ENCODE peak calls at places on chromosomes 2 and 18, in four cellular contexts. I, W, G and M are unnamed samples.

GRCh38 chr2:37617119-37617892 is 54.1 kb downstream of the CDC42EP3 start:
- DNase-seq in G (no peak), W (no peak), I (no peak), M (no peak)

GRCh38 chr2:54550523-54550922 is 94.4 kb downstream of the SPTBN1 start:
- DNase-seq in W (no peak), I (no peak), G (no peak), M (no peak)

GRCh38 chr2:205757271-205757670 is 75.0 kb downstream of the NRP2 start:
- DNase-seq in G (no peak), W (no peak), I (no peak), M (no peak)

GRCh38 chr2:168851674-168852320 is 38.4 kb downstream of the SPC25 start:
- DNase-seq in I (peak), G (peak), W (peak), M (peak)

GRCh38 chr2:218860950-218861381 is 1.4 kb downstream of the WNT6 start:
- DNase-seq in G (peak), W (peak), I (peak), M (no peak)

GRCh38 chr2:181627545-181627944 is 29.4 kb downstream of the CERKL start:
- DNase-seq in G (no peak), I (no peak), W (peak), M (no peak)

GRCh38 chr2:88307817-88308216 is 137.7 kb downstream of the THNSL2 start:
- DNase-seq in I (no peak), W (no peak), G (peak), M (peak)

GRCh38 chr2:26623541-26624497 is 17.3 kb downstream of the CIB4 start:
- DNase-seq in I (peak), G (no peak), W (peak), M (no peak)

GRCh38 chr2:27442282-27442980 is at the start of gene KRTCAP3:
- DNase-seq in W (no peak), G (no peak), I (no peak), M (no peak)

GRCh38 chr2:142974288-142975024 is 97.0 kb downstream of the KYNU start:
- DNase-seq in I (no peak), W (peak), G (no peak), M (no peak)

GRCh38 chr2:30374380-30374779 is 72.7 kb upstream of the LCLAT1 start:
- DNase-seq in I (no peak), G (no peak), W (no peak), M (no peak)

GRCh38 chr2:224968051-224968450 is 74.2 kb downstream of the DOCK10 start:
- DNase-seq in I (no peak), G (no peak), W (no peak), M (no peak)

GRCh38 chr18:28127763-28128737 is 48.9 kb downstream of the CDH2 start:
- DNase-seq in G (peak), I (no peak), W (no peak), M (no peak)

GRCh38 chr2:27806311-27807059 is 35.0 kb downstream of the MRPL33 start:
- DNase-seq in W (no peak), G (no peak), I (no peak), M (no peak)

GRCh38 chr2:233676046-233676445 is 4.3 kb downstream of the UGT1A9 start:
- DNase-seq in G (no peak), W (no peak), I (no peak), M (no peak)

GRCh38 chr2:74760875-74761630 is 72.9 kb upstream of the HK2 start:
- DNase-seq in W (no peak), G (no peak), I (no peak), M (no peak)

GRCh38 chr18:22551536-22552151 is 133.9 kb upstream of the CTAGE1 start:
- DNase-seq in W (peak), G (peak), I (no peak), M (peak)

GRCh38 chr2:64950226-64951160 is 38.7 kb upstream of the SLC1A4 start:
- DNase-seq in I (no peak), G (no peak), W (no peak), M (no peak)

GRCh38 chr2:3956892-3957291 is 253.5 kb downstream of the DCDC2C start:
- DNase-seq in W (no peak), G (no peak), I (no peak), M (no peak)

GRCh38 chr2:20050104-20050711 is 1.2 kb downstream of the LAPTM4A start:
- DNase-seq in I (no peak), G (peak), W (peak), M (peak)

GRCh38 chr18:48410095-48410920 is 1.1 kb upstream of the ZBTB7C start:
- DNase-seq in G (peak), W (peak), I (peak), M (peak)

GRCh38 chr18:61893304-61893970 is 630 bp upstream of the RNF152 start:
- DNase-seq in G (no peak), I (peak), W (peak), M (peak)

GRCh38 chr18:78732273-78733210 is 247.1 kb upstream of the SALL3 start:
- DNase-seq in G (no peak), I (no peak), W (peak), M (no peak)

GRCh38 chr2:120779781-120780283 is 44.2 kb downstream of the GLI2 start:
- DNase-seq in W (peak), I (no peak), G (no peak), M (no peak)

GRCh38 chr2:233976690-233977294 is 59.6 kb downstream of the TRPM8 start:
- DNase-seq in W (peak), G (peak), I (no peak), M (no peak)

GRCh38 chr2:2914252-2914651 is 463.4 kb downstream of the EIPR1 start:
- DNase-seq in W (no peak), I (no peak), G (no peak), M (no peak)

GRCh38 chr18:79200546-79201268 is 131.5 kb downstream of the ATP9B start:
- DNase-seq in W (peak), G (peak), I (peak), M (peak)

GRCh38 chr2:126736133-126736874 is 80.3 kb downstream of the GYPC start:
- DNase-seq in G (no peak), W (peak), I (no peak), M (no peak)

GRCh38 chr2:205024822-205025518 is 479.7 kb downstream of the PARD3B start:
- DNase-seq in W (peak), G (peak), I (peak), M (peak)

GRCh38 chr2:221478106-221478863 is 93.8 kb downstream of the EPHA4 start:
- DNase-seq in W (no peak), G (no peak), I (no peak), M (no peak)

GRCh38 chr2:12131975-12132374 is 385.5 kb downstream of the LPIN1 start:
- DNase-seq in W (peak), I (no peak), G (no peak), M (no peak)